ENCODE peak calls at places on chromosomes 3 and 15, in six cellular contexts. One of them, this sample, is unnamed. For H3K36me3, the result is how much of the 10 kb centered on the place peaks cover.

GRCh38 chr3:13046569-13047279 is 26.5 kb downstream of the IQSEC1 start:
- DNase-seq in IMR-90: no peak
- DNase-seq in bronchial epithelial cell: no peak
- DNase-seq in spleen: no peak
- DNase-seq in lower lobe of right lung: peak
- DNase-seq in left ventricle myocardium inferior: no peak
- DNase-seq in this sample: no peak

GRCh38 chr3:184481924-184482671 is 79.5 kb upstream of the EPHB3 start:
- DNase-seq in IMR-90: no peak
- DNase-seq in bronchial epithelial cell: peak
- DNase-seq in spleen: no peak
- DNase-seq in lower lobe of right lung: no peak
- DNase-seq in left ventricle myocardium inferior: no peak
- DNase-seq in this sample: peak

GRCh38 chr3:103629391-103629790 is 1194.6 kb downstream of the ZPLD1 start:
- DNase-seq in IMR-90: no peak
- DNase-seq in bronchial epithelial cell: peak
- DNase-seq in spleen: no peak
- DNase-seq in lower lobe of right lung: no peak
- DNase-seq in left ventricle myocardium inferior: no peak
- DNase-seq in this sample: no peak

GRCh38 chr15:60799885-60800728 is 321.2 kb upstream of the ICE2 start:
- DNase-seq in IMR-90: peak
- DNase-seq in bronchial epithelial cell: no peak
- DNase-seq in spleen: no peak
- DNase-seq in lower lobe of right lung: no peak
- DNase-seq in left ventricle myocardium inferior: no peak
- DNase-seq in this sample: no peak

GRCh38 chr3:58627580-58627894 is 39.0 kb downstream of the FAM3D start:
- DNase-seq in IMR-90: no peak
- DNase-seq in bronchial epithelial cell: no peak
- DNase-seq in spleen: no peak
- DNase-seq in lower lobe of right lung: no peak
- DNase-seq in left ventricle myocardium inferior: peak
- DNase-seq in this sample: no peak

GRCh38 chr3:197151562-197151961 is 121.9 kb upstream of the MELTF start:
- DNase-seq in IMR-90: peak
- DNase-seq in bronchial epithelial cell: peak
- DNase-seq in spleen: no peak
- DNase-seq in lower lobe of right lung: no peak
- DNase-seq in left ventricle myocardium inferior: no peak
- DNase-seq in this sample: peak

GRCh38 chr15:44584162-44584749 is 47.3 kb downstream of the EIF3J start:
- DNase-seq in IMR-90: no peak
- DNase-seq in bronchial epithelial cell: peak
- DNase-seq in spleen: peak
- DNase-seq in lower lobe of right lung: peak
- DNase-seq in left ventricle myocardium inferior: no peak
- DNase-seq in this sample: no peak

GRCh38 chr3:18090377-18090776 is 334.8 kb downstream of the SATB1 start:
- DNase-seq in IMR-90: no peak
- DNase-seq in bronchial epithelial cell: no peak
- DNase-seq in spleen: no peak
- DNase-seq in lower lobe of right lung: no peak
- DNase-seq in left ventricle myocardium inferior: no peak
- DNase-seq in this sample: no peak

GRCh38 chr3:128439226-128439625 is 27.5 kb downstream of the DNAJB8 start:
- DNase-seq in IMR-90: peak
- DNase-seq in bronchial epithelial cell: no peak
- DNase-seq in spleen: no peak
- DNase-seq in lower lobe of right lung: no peak
- DNase-seq in left ventricle myocardium inferior: no peak
- DNase-seq in this sample: no peak

GRCh38 chr15:72907733-72908132 is 124.2 kb upstream of the ADPGK start:
- DNase-seq in IMR-90: no peak
- DNase-seq in bronchial epithelial cell: no peak
- DNase-seq in spleen: no peak
- DNase-seq in lower lobe of right lung: no peak
- DNase-seq in left ventricle myocardium inferior: peak
- DNase-seq in this sample: no peak

GRCh38 chr3:20622304-20622703 is 436.3 kb upstream of the SGO1 start:
- DNase-seq in IMR-90: peak
- DNase-seq in bronchial epithelial cell: peak
- DNase-seq in spleen: no peak
- DNase-seq in lower lobe of right lung: no peak
- DNase-seq in left ventricle myocardium inferior: no peak
- DNase-seq in this sample: no peak

GRCh38 chr3:172296975-172297332 is 151.3 kb downstream of the GHSR start:
- DNase-seq in IMR-90: no peak
- DNase-seq in bronchial epithelial cell: no peak
- DNase-seq in spleen: no peak
- DNase-seq in lower lobe of right lung: no peak
- DNase-seq in left ventricle myocardium inferior: no peak
- DNase-seq in this sample: no peak

GRCh38 chr3:107855710-107856109 is 235.1 kb downstream of the CD47 start:
- DNase-seq in IMR-90: peak
- DNase-seq in bronchial epithelial cell: peak
- DNase-seq in spleen: no peak
- DNase-seq in lower lobe of right lung: no peak
- DNase-seq in left ventricle myocardium inferior: no peak
- DNase-seq in this sample: no peak

GRCh38 chr15:70761931-70762468 is 1.4 kb downstream of the UACA start:
- DNase-seq in IMR-90: no peak
- DNase-seq in bronchial epithelial cell: no peak
- DNase-seq in spleen: no peak
- DNase-seq in lower lobe of right lung: no peak
- DNase-seq in left ventricle myocardium inferior: no peak
- DNase-seq in this sample: no peak

GRCh38 chr3:72892081-72892763 is 4.4 kb downstream of the GXYLT2 start:
- DNase-seq in IMR-90: peak
- DNase-seq in bronchial epithelial cell: peak
- DNase-seq in spleen: no peak
- DNase-seq in lower lobe of right lung: no peak
- DNase-seq in left ventricle myocardium inferior: no peak
- DNase-seq in this sample: no peak

GRCh38 chr3:45688194-45688881 is 858 bp upstream of the SACM1L start:
- DNase-seq in IMR-90: peak
- DNase-seq in bronchial epithelial cell: no peak
- DNase-seq in spleen: peak
- DNase-seq in lower lobe of right lung: no peak
- DNase-seq in left ventricle myocardium inferior: no peak
- DNase-seq in this sample: no peak

GRCh38 chr15:29682361-29682760 is 139.9 kb downstream of the TJP1 start:
- DNase-seq in IMR-90: no peak
- DNase-seq in bronchial epithelial cell: no peak
- DNase-seq in spleen: no peak
- DNase-seq in lower lobe of right lung: no peak
- DNase-seq in left ventricle myocardium inferior: no peak
- DNase-seq in this sample: no peak

GRCh38 chr3:87503901-87504498 is 227.6 kb upstream of the POU1F1 start:
- DNase-seq in IMR-90: peak
- DNase-seq in bronchial epithelial cell: peak
- DNase-seq in spleen: no peak
- DNase-seq in lower lobe of right lung: no peak
- DNase-seq in left ventricle myocardium inferior: no peak
- DNase-seq in this sample: no peak

GRCh38 chr15:43251863-43252241 is 14.9 kb downstream of the TGM5 start:
- DNase-seq in IMR-90: no peak
- DNase-seq in bronchial epithelial cell: no peak
- DNase-seq in spleen: no peak
- DNase-seq in lower lobe of right lung: no peak
- DNase-seq in left ventricle myocardium inferior: no peak
- DNase-seq in this sample: no peak

GRCh38 chr15:56732135-56732880 is 1.0 kb downstream of the ZNF280D start:
- DNase-seq in IMR-90: peak
- DNase-seq in bronchial epithelial cell: peak
- DNase-seq in spleen: no peak
- DNase-seq in lower lobe of right lung: no peak
- DNase-seq in left ventricle myocardium inferior: no peak
- DNase-seq in this sample: no peak

GRCh38 chr3:66472313-66473134 is 28.3 kb downstream of the LRIG1 start:
- DNase-seq in IMR-90: peak
- DNase-seq in bronchial epithelial cell: peak
- DNase-seq in spleen: no peak
- DNase-seq in lower lobe of right lung: no peak
- DNase-seq in left ventricle myocardium inferior: no peak
- DNase-seq in this sample: no peak

GRCh38 chr15:63473007-63473748 is 31.2 kb upstream of the USP3 start:
- DNase-seq in IMR-90: no peak
- DNase-seq in bronchial epithelial cell: no peak
- DNase-seq in spleen: no peak
- DNase-seq in lower lobe of right lung: no peak
- DNase-seq in left ventricle myocardium inferior: no peak
- DNase-seq in this sample: no peak

GRCh38 chr3:71119171-71119570 is 464.4 kb downstream of the FOXP1 start:
- DNase-seq in IMR-90: peak
- DNase-seq in bronchial epithelial cell: peak
- DNase-seq in spleen: no peak
- DNase-seq in lower lobe of right lung: no peak
- DNase-seq in left ventricle myocardium inferior: no peak
- DNase-seq in this sample: no peak

GRCh38 chr3:13866406-13866965 is 13.4 kb downstream of the WNT7A start:
- DNase-seq in IMR-90: no peak
- DNase-seq in bronchial epithelial cell: no peak
- DNase-seq in spleen: peak
- DNase-seq in lower lobe of right lung: no peak
- DNase-seq in left ventricle myocardium inferior: no peak
- DNase-seq in this sample: no peak

GRCh38 chr3:38138347-38139190 is at the start of gene MYD88:
- DNase-seq in IMR-90: peak
- DNase-seq in bronchial epithelial cell: no peak
- DNase-seq in spleen: peak
- DNase-seq in lower lobe of right lung: peak
- DNase-seq in left ventricle myocardium inferior: peak
- DNase-seq in this sample: peak

GRCh38 chr15:95922431-95922830 is 408.1 kb upstream of the NR2F2 start:
- DNase-seq in IMR-90: no peak
- DNase-seq in bronchial epithelial cell: peak
- DNase-seq in spleen: no peak
- DNase-seq in lower lobe of right lung: no peak
- DNase-seq in left ventricle myocardium inferior: no peak
- DNase-seq in this sample: no peak

GRCh38 chr3:114904633-114905032 is 242.5 kb downstream of the ZBTB20 start:
- DNase-seq in IMR-90: no peak
- DNase-seq in bronchial epithelial cell: no peak
- DNase-seq in spleen: no peak
- DNase-seq in lower lobe of right lung: no peak
- DNase-seq in left ventricle myocardium inferior: no peak
- DNase-seq in this sample: no peak
- TF ChIP-seq CTCF in IMR-90: no peak
- TF ChIP-seq CTCF in bronchial epithelial cell: no peak
- TF ChIP-seq CTCF in spleen: no peak
- TF ChIP-seq CTCF in lower lobe of right lung: no peak
- TF ChIP-seq CTCF in left ventricle myocardium inferior: no peak
- TF ChIP-seq CTCF in this sample: no peak

DNA sequence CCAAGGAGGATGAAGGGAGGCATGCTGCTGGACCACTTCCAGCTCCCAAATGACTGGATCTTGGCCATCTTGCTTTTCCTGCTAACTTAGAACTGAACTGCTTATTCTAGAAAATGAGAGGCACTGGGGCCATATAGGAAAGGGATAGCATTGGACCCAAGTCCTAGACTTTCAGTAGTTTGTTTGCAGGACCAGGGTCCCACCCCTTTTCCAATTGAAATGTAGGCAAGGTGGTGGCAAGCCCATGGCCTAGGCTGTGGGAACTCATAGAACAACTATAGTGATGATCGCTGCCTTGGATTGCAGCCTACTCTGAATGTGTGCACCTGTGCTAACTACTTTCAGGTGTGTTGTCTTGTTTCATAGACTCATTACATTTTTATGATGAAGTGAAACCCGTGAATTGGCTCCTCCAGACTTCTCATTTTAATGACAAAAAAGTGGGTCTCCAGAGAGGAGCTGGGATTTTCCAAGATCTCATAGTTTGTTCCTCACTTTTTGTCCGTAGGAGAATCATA is 50.3 kb downstream of the TGFBR2 start:
- DNase-seq in IMR-90: no peak
- DNase-seq in bronchial epithelial cell: no peak
- DNase-seq in spleen: no peak
- DNase-seq in lower lobe of right lung: no peak
- DNase-seq in left ventricle myocardium inferior: no peak
- DNase-seq in this sample: no peak
- H3K36me3 ChIP-seq in IMR-90: under half
- H3K36me3 ChIP-seq in bronchial epithelial cell: under half
- H3K36me3 ChIP-seq in spleen: half or more
- H3K36me3 ChIP-seq in lower lobe of right lung: half or more
- H3K36me3 ChIP-seq in left ventricle myocardium inferior: half or more
- H3K36me3 ChIP-seq in this sample: half or more

DNA sequence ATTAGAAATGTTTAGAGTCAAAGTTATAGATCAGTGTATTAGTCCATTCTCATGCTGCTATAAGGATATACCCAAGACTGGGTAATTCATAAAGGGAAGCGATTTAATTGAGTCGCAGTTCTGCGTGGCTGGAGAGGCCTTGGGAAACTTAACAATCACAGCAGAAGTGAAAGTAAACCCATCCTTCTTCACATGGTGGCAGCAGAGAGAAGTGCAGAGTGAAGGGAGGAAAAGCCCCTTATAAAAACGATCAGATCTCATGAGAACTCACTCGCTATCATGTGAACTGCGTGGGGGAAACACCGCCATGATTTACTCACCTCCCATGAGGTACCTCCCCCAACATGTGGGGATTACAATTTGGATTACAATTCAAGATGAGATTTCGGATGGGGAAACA is 871.5 kb downstream of the DIPK2A start:
- DNase-seq in IMR-90: no peak
- DNase-seq in bronchial epithelial cell: no peak
- DNase-seq in spleen: no peak
- DNase-seq in lower lobe of right lung: no peak
- DNase-seq in left ventricle myocardium inferior: no peak
- DNase-seq in this sample: no peak
- TF ChIP-seq CTCF in IMR-90: no peak
- TF ChIP-seq CTCF in bronchial epithelial cell: no peak
- TF ChIP-seq CTCF in spleen: no peak
- TF ChIP-seq CTCF in lower lobe of right lung: no peak
- TF ChIP-seq CTCF in left ventricle myocardium inferior: no peak
- TF ChIP-seq CTCF in this sample: no peak

GRCh38 chr15:25422021-25422420 is 16.8 kb downstream of the UBE3A start:
- DNase-seq in IMR-90: no peak
- DNase-seq in bronchial epithelial cell: no peak
- DNase-seq in spleen: no peak
- DNase-seq in lower lobe of right lung: no peak
- DNase-seq in left ventricle myocardium inferior: no peak
- DNase-seq in this sample: no peak

GRCh38 chr15:25427861-25428260 is 11.0 kb downstream of the UBE3A start:
- DNase-seq in IMR-90: no peak
- DNase-seq in bronchial epithelial cell: no peak
- DNase-seq in spleen: no peak
- DNase-seq in lower lobe of right lung: no peak
- DNase-seq in left ventricle myocardium inferior: no peak
- DNase-seq in this sample: no peak

GRCh38 chr15:25424073-25424472 is 14.8 kb downstream of the UBE3A start:
- DNase-seq in IMR-90: no peak
- DNase-seq in bronchial epithelial cell: no peak
- DNase-seq in spleen: no peak
- DNase-seq in lower lobe of right lung: no peak
- DNase-seq in left ventricle myocardium inferior: no peak
- DNase-seq in this sample: no peak

GRCh38 chr15:25431821-25432561 is 6.8 kb downstream of the UBE3A start:
- DNase-seq in IMR-90: no peak
- DNase-seq in bronchial epithelial cell: no peak
- DNase-seq in spleen: no peak
- DNase-seq in lower lobe of right lung: no peak
- DNase-seq in left ventricle myocardium inferior: no peak
- DNase-seq in this sample: no peak

GRCh38 chr15:25426896-25427610 is 11.8 kb downstream of the UBE3A start:
- DNase-seq in IMR-90: no peak
- DNase-seq in bronchial epithelial cell: no peak
- DNase-seq in spleen: no peak
- DNase-seq in lower lobe of right lung: no peak
- DNase-seq in left ventricle myocardium inferior: no peak
- DNase-seq in this sample: no peak
- H3K36me3 ChIP-seq in IMR-90: under half
- H3K36me3 ChIP-seq in bronchial epithelial cell: under half
- H3K36me3 ChIP-seq in spleen: under half
- H3K36me3 ChIP-seq in lower lobe of right lung: under half
- H3K36me3 ChIP-seq in left ventricle myocardium inferior: under half
- H3K36me3 ChIP-seq in this sample: under half

This sample was measured in right atrium auricular region.